ENCODE peak calls at places on chromosomes 5 and 9, in seven cellular contexts. I, P, V, H, O, N and W are unnamed samples.

GRCh38 chr5:135232958-135233357 is 166.1 kb downstream of the MACROH2A1 start:
- DNase-seq in N (no peak), V (no peak), I (no peak), H (no peak), O (no peak), P (no peak), W (no peak)

GRCh38 chr5:30401479-30402058 is 791.9 kb upstream of the CDH6 start:
- DNase-seq in H (no peak), O (no peak), I (no peak), N (peak; percentile 18), P (no peak), V (peak; percentile 59), W (no peak)

GRCh38 chr9:101117091-101117490 is 88.6 kb downstream of the PLPPR1 start:
- DNase-seq in H (no peak), P (no peak), V (no peak), I (no peak), O (no peak), N (no peak), W (no peak)

GRCh38 chr9:100359057-100359456 is 6.3 kb upstream of the TEX10 start:
- DNase-seq in I (no peak), H (no peak), V (no peak), N (no peak), O (no peak), P (no peak), W (no peak)

GRCh38 chr5:55897905-55898304 is 46.7 kb downstream of the IL31RA start:
- DNase-seq in V (no peak), P (no peak), O (no peak), H (no peak), I (no peak), N (peak; percentile 95), W (no peak)

GRCh38 chr9:92245005-92245797 is 48.3 kb downstream of the IARS1 start:
- DNase-seq in N (peak; percentile 81), V (no peak), P (no peak), I (no peak), O (no peak), H (no peak), W (no peak)

GRCh38 chr5:131264453-131265200 is 774 bp downstream of the CDC42SE2 start:
- DNase-seq in O (no peak), P (peak; percentile 39), I (peak; percentile 28), H (peak; percentile 34), N (no peak), V (peak; percentile 15), W (peak; percentile 31)

GRCh38 chr9:137107982-137108381 is 6.6 kb downstream of the DPP7 start:
- DNase-seq in V (no peak), I (no peak), H (no peak), N (no peak), P (no peak), O (no peak), W (no peak)

GRCh38 chr9:85536076-85536475 is 205.7 kb downstream of the AGTPBP1 start:
- DNase-seq in O (no peak), I (no peak), H (no peak), V (no peak), P (no peak), N (peak; percentile 88), W (no peak)

GRCh38 chr5:169652057-169652456 is 15.0 kb downstream of the DOCK2 start:
- DNase-seq in H (no peak), P (no peak), I (no peak), O (no peak), N (no peak), V (no peak), W (no peak)

GRCh38 chr5:58156354-58156753 is 303.5 kb downstream of the PLK2 start:
- DNase-seq in V (no peak), P (no peak), H (no peak), N (peak; percentile 87), I (no peak), O (no peak), W (no peak)